ENCODE peak calls at places on chromosomes 16 and 17, in eight cellular contexts. O, I, N, P, J, H, A and U are unnamed samples.

GRCh38 chr17:44384823-44385286 is 4.6 kb downstream of the ITGA2B start:
- DNase-seq in O (peak; percentile 56), I (no peak), N (no peak), P (no peak), J (peak; percentile 38), H (no peak), A (no peak), U (no peak)

GRCh38 chr17:34858941-34859562 is 102.2 kb downstream of the CCT6B start:
- DNase-seq in O (no peak), I (no peak), N (no peak), P (no peak), J (no peak), H (no peak), A (no peak), U (no peak)

GRCh38 chr17:77382356-77382911 is 241.7 kb downstream of the SEC14L1 start:
- DNase-seq in O (no peak), I (no peak), N (no peak), P (no peak), J (peak; percentile 21), H (no peak), A (no peak), U (no peak)

GRCh38 chr16:60655514-60656153 is 1380.6 kb downstream of the CDH8 start:
- DNase-seq in O (no peak), I (no peak), N (no peak), P (no peak), J (no peak), H (peak; percentile 23), A (no peak), U (no peak)

GRCh38 chr17:2684549-2684948 is 27.0 kb downstream of the CLUH start:
- DNase-seq in O (no peak), I (no peak), N (no peak), P (no peak), J (no peak), H (no peak), A (no peak), U (no peak)

GRCh38 chr17:75684249-75684648 is 17.1 kb downstream of the SAP30BP start:
- DNase-seq in O (no peak), I (no peak), N (no peak), P (no peak), J (peak; percentile 37), H (no peak), A (no peak), U (no peak)

GRCh38 chr17:75346906-75347305 is 57.7 kb upstream of the SLC25A19 start:
- DNase-seq in O (peak; percentile 55), I (no peak), N (no peak), P (no peak), J (peak; percentile 72), H (no peak), A (no peak), U (peak; percentile 45)

GRCh38 chr17:39634384-39634871 is 2.5 kb upstream of the STARD3 start:
- DNase-seq in O (no peak), I (peak; percentile 74), N (peak; percentile 20), P (peak; percentile 85), J (peak; percentile 72), H (no peak), A (peak; percentile 47), U (peak; percentile 76)

GRCh38 chr17:58324409-58325288 is 3.9 kb downstream of the TSPOAP1 start:
- DNase-seq in O (peak; percentile 76), I (no peak), N (no peak), P (no peak), J (no peak), H (no peak), A (no peak), U (no peak)

GRCh38 chr17:79454826-79455225 is 156.0 kb downstream of the RBFOX3 start:
- DNase-seq in O (no peak), I (no peak), N (no peak), P (no peak), J (no peak), H (no peak), A (no peak), U (no peak)

GRCh38 chr17:39676198-39676819 is 8.1 kb downstream of the PNMT start:
- DNase-seq in O (no peak), I (peak; percentile 23), N (no peak), P (no peak), J (peak; percentile 42), H (no peak), A (no peak), U (peak; percentile 92)

GRCh38 chr16:71995038-71995437 is 5.2 kb downstream of the PKD1L3 start:
- DNase-seq in O (no peak), I (no peak), N (no peak), P (no peak), J (no peak), H (no peak), A (no peak), U (no peak)

GRCh38 chr16:11601911-11602310 is 15.2 kb upstream of the LITAF start:
- DNase-seq in O (no peak), I (no peak), N (no peak), P (no peak), J (no peak), H (no peak), A (no peak), U (no peak)

GRCh38 chr17:76791053-76791980 is 53.4 kb downstream of the MFSD11 start:
- DNase-seq in O (no peak), I (peak; percentile 23), N (no peak), P (peak; percentile 41), J (peak; percentile 69), H (peak; percentile 44), A (no peak), U (no peak)

GRCh38 chr16:29126057-29126494 is 141.2 kb downstream of the LAT start:
- DNase-seq in O (no peak), I (peak; percentile 25), N (no peak), P (no peak), J (no peak), H (no peak), A (no peak), U (no peak)

GRCh38 chr17:43175213-43176118 is 4.5 kb downstream of the NBR1 start:
- DNase-seq in O (no peak), I (no peak), N (no peak), P (no peak), J (peak; percentile 65), H (no peak), A (no peak), U (peak; percentile 34)

GRCh38 chr16:3264137-3265036 is 8.0 kb upstream of the MEFV start:
- DNase-seq in O (peak; percentile 96), I (peak; percentile 96), N (peak; percentile 98), P (peak; percentile 65), J (peak; percentile 99), H (peak; percentile 82), A (peak; percentile 98), U (peak; percentile 97)

GRCh38 chr17:81412490-81413093 is 17.3 kb downstream of the BAHCC1 start:
- DNase-seq in O (no peak), I (no peak), N (no peak), P (no peak), J (no peak), H (no peak), A (no peak), U (no peak)

GRCh38 chr17:49108318-49108717 is 24.3 kb upstream of the B4GALNT2 start:
- DNase-seq in O (no peak), I (peak; percentile 36), N (no peak), P (peak; percentile 62), J (peak; percentile 75), H (no peak), A (no peak), U (no peak)

GRCh38 chr16:77859493-77860232 is 71.3 kb downstream of the VAT1L start:
- DNase-seq in O (no peak), I (no peak), N (no peak), P (no peak), J (no peak), H (no peak), A (no peak), U (no peak)

GRCh38 chr17:49525831-49526741 is 31.0 kb downstream of the NGFR start:
- DNase-seq in O (no peak), I (no peak), N (no peak), P (no peak), J (no peak), H (no peak), A (no peak), U (no peak)

GRCh38 chr16:85768225-85768624 is 17.3 kb upstream of the C16orf74 start:
- DNase-seq in O (no peak), I (no peak), N (no peak), P (no peak), J (peak; percentile 20), H (no peak), A (no peak), U (no peak)

GRCh38 chr16:68273896-68274295 is 9.6 kb downstream of the SLC7A6 start:
- DNase-seq in O (no peak), I (no peak), N (no peak), P (no peak), J (no peak), H (no peak), A (no peak), U (no peak)